ENCODE peak calls at places on chromosomes 5 and 9, in ten cellular contexts. O is RPMI8226, F is omental fat pad, K is amniotic stem cell, L is T-cell, W is SW480, B is EH, U is NCI-H2081, X is mucosa of descending colon, H is NCI-H748 treated with DMSO at 0.1 percent for 48 hours. T is an unnamed sample.
A peak's percentile ranks its signal among the peaks of the same experiment; 100 is the strongest.

GRCh38 chr5:117889592-117889991 is 1098.8 kb downstream of the DTWD2 start:
- DNase-seq in X (no peak), H (no peak), O (no peak), W (no peak), K (peak; percentile 19), U (no peak), B (peak; percentile 84), L (no peak), F (no peak), T (no peak)

GRCh38 chr5:171858303-171858702 is 72.7 kb downstream of the SMIM23 start:
- DNase-seq in K (no peak), O (peak; percentile 21), F (no peak), W (peak; percentile 33), X (no peak), L (no peak), B (peak; percentile 23), H (no peak), U (no peak), T (peak; percentile 22)

GRCh38 chr5:167652690-167653089 is 638.8 kb upstream of the WWC1 start:
- DNase-seq in W (no peak), L (no peak), O (no peak), K (no peak), B (peak; percentile 21), F (no peak), U (no peak), H (no peak), X (no peak), T (no peak)

GRCh38 chr5:107469485-107469884 is 201.3 kb downstream of the EFNA5 start:
- DNase-seq in L (no peak), F (no peak), B (peak; percentile 61), K (no peak), H (no peak), W (peak; percentile 93), U (no peak), X (no peak), O (no peak), T (no peak)

GRCh38 chr5:168390491-168390890 is 95.8 kb upstream of the RARS1 start:
- DNase-seq in O (no peak), K (no peak), X (no peak), W (no peak), U (no peak), F (no peak), H (no peak), B (no peak), L (no peak), T (no peak)

GRCh38 chr9:15205632-15206243 is 101.3 kb downstream of the TTC39B start:
- DNase-seq in O (no peak), W (no peak), B (peak; percentile 13), L (no peak), U (peak; percentile 38), K (no peak), H (no peak), X (no peak), F (no peak), T (no peak)

GRCh38 chr5:81303563-81303962 is 2.2 kb downstream of the ZCCHC9 start:
- DNase-seq in L (no peak), H (no peak), U (no peak), W (peak; percentile 46), O (no peak), F (no peak), K (peak; percentile 22), X (no peak), B (peak; percentile 72), T (no peak)

GRCh38 chr5:32842798-32843531 is 131.8 kb downstream of the NPR3 start:
- DNase-seq in X (peak; percentile 74), K (no peak), L (no peak), U (no peak), O (no peak), H (no peak), F (no peak), W (no peak), B (peak; percentile 7), T (no peak)

GRCh38 chr5:5252106-5252505 is 112.0 kb downstream of the ADAMTS16 start:
- DNase-seq in X (no peak), W (no peak), U (no peak), B (peak; percentile 17), H (no peak), K (no peak), F (no peak), L (no peak), O (no peak), T (no peak)

GRCh38 chr9:78439866-78440830 is 143.2 kb downstream of the PSAT1 start:
- DNase-seq in H (no peak), L (no peak), B (peak; percentile 13), U (no peak), W (no peak), K (no peak), X (no peak), F (no peak), O (no peak), T (no peak)

GRCh38 chr5:175711472-175712312 is 53.8 kb downstream of the HRH2 start:
- DNase-seq in H (no peak), L (no peak), O (no peak), W (no peak), X (no peak), B (no peak), U (no peak), K (no peak), F (no peak), T (no peak)

GRCh38 chr9:2208991-2209390 is 193.8 kb downstream of the SMARCA2 start:
- DNase-seq in F (no peak), K (no peak), W (no peak), X (no peak), H (no peak), O (no peak), U (no peak), B (no peak), L (no peak), T (no peak)

GRCh38 chr5:125870271-125870670 is 552.9 kb upstream of the GRAMD2B start:
- DNase-seq in F (no peak), L (no peak), H (no peak), K (no peak), X (no peak), B (peak; percentile 6), O (no peak), U (no peak), W (no peak), T (no peak)

GRCh38 chr5:82894754-82895153 is 182.4 kb downstream of the TMEM167A start:
- DNase-seq in U (no peak), K (no peak), H (no peak), F (no peak), B (no peak), X (no peak), W (no peak), L (no peak), O (no peak), T (no peak)

GRCh38 chr5:40359093-40359492 is 320.6 kb upstream of the PTGER4 start:
- DNase-seq in X (no peak), F (no peak), H (no peak), K (no peak), B (peak; percentile 11), L (no peak), W (no peak), U (no peak), O (no peak), T (no peak)

GRCh38 chr5:140549237-140550144 is 2.0 kb downstream of the EIF4EBP3 start:
- DNase-seq in L (no peak), F (no peak), K (no peak), H (no peak), U (no peak), B (peak; percentile 50), O (peak; percentile 62), W (no peak), X (peak; percentile 79), T (no peak)

GRCh38 chr5:137737349-137738256 is 1.7 kb upstream of the KLHL3 start:
- DNase-seq in B (peak; percentile 54), F (no peak), O (no peak), L (peak; percentile 42), K (no peak), H (no peak), W (peak; percentile 23), U (no peak), X (peak; percentile 52), T (no peak)

GRCh38 chr9:123893831-123894460 is 36.0 kb downstream of the DENND1A start:
- DNase-seq in X (no peak), W (no peak), B (peak; percentile 58), L (no peak), K (no peak), O (no peak), H (no peak), F (no peak), U (peak; percentile 17), T (no peak)

GRCh38 chr9:127778280-127779135 is at the start of gene SH2D3C:
- DNase-seq in H (no peak), O (peak; percentile 82), F (no peak), X (peak; percentile 50), W (no peak), L (no peak), B (no peak), K (no peak), U (no peak), T (peak; percentile 77)

GRCh38 chr9:88766778-88767503 is 224.3 kb upstream of the S1PR3 start:
- DNase-seq in U (no peak), B (peak; percentile 80), O (no peak), K (no peak), F (no peak), W (no peak), H (no peak), X (no peak), L (no peak), T (no peak)

GRCh38 chr9:129141066-129142041 is 30.1 kb downstream of the PTPA start:
- DNase-seq in H (no peak), L (no peak), O (peak; percentile 44), K (peak; percentile 74), W (peak; percentile 76), X (peak; percentile 59), B (peak; percentile 98), F (no peak), U (no peak), T (peak; percentile 83)